ENCODE peak calls at places on chromosomes 4 and X, in five cellular contexts. X is mesenteric fat pad; P is GM12891; T is AML-193; C is stimulated activated CD8-positive, alpha-beta memory T cell treated with anti-CD3 and anti-CD28 coated beads, Interleukin-7, amount 100 ng/mL, for 4 hours. M is an unnamed sample.

GRCh38 chr4:82785248-82786003 is 13.2 kb downstream of the SCD5 start:
- DNase-seq in T (no peak), P (no peak), C (no peak), X (no peak), M (no peak)

GRCh38 chr4:169142390-169142789 is 128.4 kb downstream of the SH3RF1 start:
- DNase-seq in P (no peak), T (no peak), C (no peak), X (no peak), M (no peak)

GRCh38 chr4:98468744-98469143 is 189.7 kb downstream of the TSPAN5 start:
- DNase-seq in C (no peak), X (no peak), P (no peak), T (no peak), M (no peak)

GRCh38 chr4:55080174-55080865 is 45.1 kb downstream of the KDR start:
- DNase-seq in C (no peak), X (no peak), T (no peak), P (no peak), M (no peak)

GRCh38 chr4:170079981-170080380 is 9.8 kb downstream of the AADAT start:
- DNase-seq in T (no peak), C (no peak), X (no peak), P (no peak), M (no peak)

GRCh38 chr4:2394544-2394943 is 23.9 kb downstream of the ZFYVE28 start:
- DNase-seq in C (no peak), X (no peak), T (no peak), P (no peak), M (no peak)

GRCh38 chr4:581753-582361 is 5.8 kb upstream of the TMEM271 start:
- DNase-seq in T (no peak), C (no peak), P (no peak), X (peak; percentile 1), M (no peak)

GRCh38 chr4:67931256-67931655 is 32.0 kb downstream of the TMPRSS11A start:
- DNase-seq in P (no peak), X (no peak), C (no peak), T (no peak), M (no peak)

GRCh38 chrX:100410901-100411801 is 1.1 kb upstream of the PCDH19 start:
- DNase-seq in X (no peak), T (no peak), P (no peak), C (no peak), M (no peak)